ENCODE peak calls at places on chromosomes 3 and 15, in ten cellular contexts. One of them, this sample, is unnamed.
A peak's percentile ranks its signal among the peaks of the same experiment; 100 is the strongest.

GRCh38 chr3:135736740-135737139 is 228.8 kb upstream of the PPP2R3A start:
- DNase-seq in CD4-positive, alpha-beta T cell: no peak
- DNase-seq in globus pallidus: no peak
- DNase-seq in NCI-H460: no peak
- DNase-seq in ELR: peak; percentile 75
- DNase-seq in fibroblast of lung: no peak
- DNase-seq in central memory CD4-positive, alpha-beta T cell: no peak
- DNase-seq in CD4-positive, CD25-positive, alpha-beta regulatory T cell: no peak
- DNase-seq in ureter: no peak
- DNase-seq in neuronal stem cell: no peak
- DNase-seq in this sample: peak; percentile 17

GRCh38 chr3:108406661-108407206 is 103.7 kb downstream of the MYH15 start:
- DNase-seq in CD4-positive, alpha-beta T cell: peak; percentile 4
- DNase-seq in globus pallidus: peak; percentile 76
- DNase-seq in NCI-H460: peak; percentile 68
- DNase-seq in ELR: peak; percentile 82
- DNase-seq in fibroblast of lung: peak; percentile 67
- DNase-seq in central memory CD4-positive, alpha-beta T cell: no peak
- DNase-seq in CD4-positive, CD25-positive, alpha-beta regulatory T cell: no peak
- DNase-seq in ureter: no peak
- DNase-seq in neuronal stem cell: peak; percentile 14
- DNase-seq in this sample: peak; percentile 44

GRCh38 chr3:99921986-99922385 is 104.3 kb downstream of the CMSS1 start:
- DNase-seq in CD4-positive, alpha-beta T cell: no peak
- DNase-seq in globus pallidus: no peak
- DNase-seq in NCI-H460: no peak
- DNase-seq in ELR: no peak
- DNase-seq in fibroblast of lung: peak; percentile 23
- DNase-seq in central memory CD4-positive, alpha-beta T cell: no peak
- DNase-seq in CD4-positive, CD25-positive, alpha-beta regulatory T cell: no peak
- DNase-seq in ureter: no peak
- DNase-seq in neuronal stem cell: no peak
- DNase-seq in this sample: no peak

GRCh38 chr3:117045143-117045542 is 335.6 kb downstream of the TUSC7 start:
- DNase-seq in CD4-positive, alpha-beta T cell: no peak
- DNase-seq in globus pallidus: no peak
- DNase-seq in NCI-H460: no peak
- DNase-seq in ELR: peak; percentile 17
- DNase-seq in fibroblast of lung: no peak
- DNase-seq in central memory CD4-positive, alpha-beta T cell: no peak
- DNase-seq in CD4-positive, CD25-positive, alpha-beta regulatory T cell: no peak
- DNase-seq in ureter: no peak
- DNase-seq in neuronal stem cell: no peak
- DNase-seq in this sample: no peak

GRCh38 chr3:53243165-53243564 is 12.7 kb downstream of the TKT start:
- DNase-seq in CD4-positive, alpha-beta T cell: no peak
- DNase-seq in globus pallidus: no peak
- DNase-seq in NCI-H460: no peak
- DNase-seq in ELR: peak; percentile 56
- DNase-seq in fibroblast of lung: peak; percentile 35
- DNase-seq in central memory CD4-positive, alpha-beta T cell: no peak
- DNase-seq in CD4-positive, CD25-positive, alpha-beta regulatory T cell: no peak
- DNase-seq in ureter: no peak
- DNase-seq in neuronal stem cell: no peak
- DNase-seq in this sample: no peak

GRCh38 chr15:70088427-70088826 is 9.3 kb downstream of the TLE3 start:
- DNase-seq in CD4-positive, alpha-beta T cell: no peak
- DNase-seq in globus pallidus: no peak
- DNase-seq in NCI-H460: no peak
- DNase-seq in ELR: no peak
- DNase-seq in fibroblast of lung: no peak
- DNase-seq in central memory CD4-positive, alpha-beta T cell: no peak
- DNase-seq in CD4-positive, CD25-positive, alpha-beta regulatory T cell: no peak
- DNase-seq in ureter: no peak
- DNase-seq in neuronal stem cell: no peak
- DNase-seq in this sample: no peak

GRCh38 chr15:31975446-31976229 is 54.7 kb upstream of the CHRNA7 start:
- DNase-seq in CD4-positive, alpha-beta T cell: no peak
- DNase-seq in globus pallidus: peak; percentile 8
- DNase-seq in NCI-H460: peak; percentile 26
- DNase-seq in ELR: peak; percentile 11
- DNase-seq in fibroblast of lung: peak; percentile 3
- DNase-seq in central memory CD4-positive, alpha-beta T cell: no peak
- DNase-seq in CD4-positive, CD25-positive, alpha-beta regulatory T cell: no peak
- DNase-seq in ureter: no peak
- DNase-seq in neuronal stem cell: peak; percentile 5
- DNase-seq in this sample: no peak

GRCh38 chr3:157136647-157137387 is 23.1 kb downstream of the CCNL1 start:
- DNase-seq in CD4-positive, alpha-beta T cell: no peak
- DNase-seq in globus pallidus: peak; percentile 41
- DNase-seq in NCI-H460: no peak
- DNase-seq in ELR: no peak
- DNase-seq in fibroblast of lung: peak; percentile 43
- DNase-seq in central memory CD4-positive, alpha-beta T cell: no peak
- DNase-seq in CD4-positive, CD25-positive, alpha-beta regulatory T cell: no peak
- DNase-seq in ureter: no peak
- DNase-seq in neuronal stem cell: no peak
- DNase-seq in this sample: peak; percentile 35

GRCh38 chr15:57345584-57345983 is 30.7 kb upstream of the CGNL1 start:
- DNase-seq in CD4-positive, alpha-beta T cell: no peak
- DNase-seq in globus pallidus: no peak
- DNase-seq in NCI-H460: no peak
- DNase-seq in ELR: peak; percentile 28
- DNase-seq in fibroblast of lung: no peak
- DNase-seq in central memory CD4-positive, alpha-beta T cell: no peak
- DNase-seq in CD4-positive, CD25-positive, alpha-beta regulatory T cell: no peak
- DNase-seq in ureter: no peak
- DNase-seq in neuronal stem cell: no peak
- DNase-seq in this sample: no peak